ENCODE peak calls at places on chromosomes 6 and 20, in eight cellular contexts. G is activated CD8-positive, alpha-beta memory T cell treated with anti-CD3 and anti-CD28 coated beads for 4 hours; U is NCI-H2081; C is dorsolateral prefrontal cortex; W is GM10248; P is NCI-H748 treated with DMSO at 0.1 percent for 48 hours; Z is HT1080; B is tibial nerve. L is an unnamed sample.

GRCh38 chr6:68122032-68122431 is 513.0 kb upstream of the ADGRB3 start:
- DNase-seq in G (no peak), U (no peak), C (no peak), W (no peak), P (no peak), Z (no peak), B (no peak), L (no peak)

GRCh38 chr6:75272145-75272840 is 12.3 kb downstream of the TMEM30A start:
- DNase-seq in G (no peak), U (no peak), C (no peak), W (no peak), P (no peak), Z (peak), B (no peak), L (no peak)

GRCh38 chr6:41505084-41506049 is 40.8 kb upstream of the FOXP4 start:
- DNase-seq in G (no peak), U (no peak), C (no peak), W (peak), P (no peak), Z (no peak), B (peak), L (no peak)

GRCh38 chr20:49664914-49665313 is 48.8 kb downstream of the B4GALT5 start:
- DNase-seq in G (no peak), U (no peak), C (no peak), W (no peak), P (no peak), Z (no peak), B (no peak), L (no peak)

GRCh38 chr6:45613678-45614077 is 235.9 kb upstream of the SUPT3H start:
- DNase-seq in G (no peak), U (no peak), C (no peak), W (no peak), P (no peak), Z (no peak), B (peak), L (no peak)

GRCh38 chr20:17895641-17896246 is 72.8 kb downstream of the SNX5 start:
- DNase-seq in G (no peak), U (no peak), C (peak), W (peak), P (no peak), Z (no peak), B (no peak), L (peak)

GRCh38 chr6:158818580-158819212 is 472 bp downstream of the EZR start:
- DNase-seq in G (peak), U (peak), C (no peak), W (peak), P (peak), Z (peak), B (peak), L (peak)

GRCh38 chr6:104700371-104701185 is 159.1 kb downstream of the HACE1 start:
- DNase-seq in G (no peak), U (no peak), C (no peak), W (no peak), P (no peak), Z (no peak), B (no peak), L (no peak)

GRCh38 chr6:106069478-106069877 is 16.7 kb upstream of the PRDM1 start:
- DNase-seq in G (no peak), U (peak), C (no peak), W (no peak), P (peak), Z (peak), B (peak), L (no peak)

GRCh38 chr20:35697696-35698297 is 1.4 kb downstream of the NFS1 start:
- DNase-seq in G (no peak), U (no peak), C (no peak), W (no peak), P (no peak), Z (no peak), B (no peak), L (no peak)

GRCh38 chr6:23529902-23530301 is 596.1 kb upstream of the NRSN1 start:
- DNase-seq in G (no peak), U (no peak), C (no peak), W (no peak), P (no peak), Z (no peak), B (no peak), L (no peak)

GRCh38 chr6:27684264-27685211 is 211.6 kb upstream of the ZNF184 start:
- DNase-seq in G (no peak), U (peak), C (no peak), W (peak), P (peak), Z (peak), B (no peak), L (no peak)

GRCh38 chr6:2021713-2022125 is 223.7 kb downstream of the GMDS start:
- DNase-seq in G (no peak), U (peak), C (peak), W (no peak), P (peak), Z (peak), B (peak), L (no peak)

GRCh38 chr20:50834599-50835005 is 39.7 kb downstream of the BCAS4 start:
- DNase-seq in G (no peak), U (no peak), C (no peak), W (no peak), P (no peak), Z (no peak), B (no peak), L (no peak)

GRCh38 chr20:38935285-38935684 is 9.1 kb downstream of the FAM83D start:
- DNase-seq in G (no peak), U (no peak), C (no peak), W (no peak), P (no peak), Z (peak), B (no peak), L (no peak)

GRCh38 chr6:13617066-13617465 is 1.9 kb downstream of the NOL7 start:
- DNase-seq in G (no peak), U (no peak), C (no peak), W (no peak), P (no peak), Z (no peak), B (no peak), L (no peak)

L was measured in caudate nucleus.